ENCODE peak calls at places on chromosomes 13 and 19, in eight cellular contexts. G is activated B cell treated with CpG ODN at 0.5 μM for 24 hours, R is foreskin fibroblast, T is AG09319, D is neural crest cell, W is psoas muscle, O is uterus, V is left lung. A is an unnamed sample.

GRCh38 chr19:3284759-3285646 is 60.5 kb downstream of the CELF5 start:
- DNase-seq in G (peak), R (peak), T (no peak), D (peak), W (peak), O (peak), V (peak), A (peak)

GRCh38 chr13:26991508-26992181 is 180.0 kb downstream of the USP12 start:
- DNase-seq in G (no peak), R (no peak), T (no peak), D (no peak), W (no peak), O (no peak), V (peak), A (no peak)

GRCh38 chr13:24173775-24174174 is 13.3 kb downstream of the SPATA13 start:
- DNase-seq in G (no peak), R (no peak), T (no peak), D (no peak), W (no peak), O (no peak), V (no peak), A (no peak)

GRCh38 chr13:40613192-40613818 is 53.1 kb downstream of the FOXO1 start:
- DNase-seq in G (no peak), R (peak), T (no peak), D (no peak), W (no peak), O (peak), V (no peak), A (peak)

GRCh38 chr19:48419158-48419920 is 25.9 kb downstream of the GRIN2D start:
- DNase-seq in G (peak), R (peak), T (no peak), D (peak), W (peak), O (no peak), V (no peak), A (peak)

GRCh38 chr13:29935309-29935981 is 85.0 kb upstream of the UBL3 start:
- DNase-seq in G (no peak), R (no peak), T (no peak), D (no peak), W (no peak), O (no peak), V (peak), A (peak)

GRCh38 chr13:91042870-91043269 is 304.6 kb upstream of the MIR17HG start:
- DNase-seq in G (no peak), R (no peak), T (no peak), D (no peak), W (no peak), O (no peak), V (no peak), A (no peak)

GRCh38 chr13:19772306-19772705 is 10.4 kb downstream of the PSPC1 start:
- DNase-seq in G (no peak), R (no peak), T (peak), D (no peak), W (no peak), O (no peak), V (no peak), A (no peak)

GRCh38 chr13:50131998-50132936 is 117.0 kb downstream of the KCNRG start:
- DNase-seq in G (peak), R (no peak), T (no peak), D (no peak), W (no peak), O (no peak), V (no peak), A (no peak)

GRCh38 chr13:32430018-32430747 is 2.3 kb upstream of the N4BP2L1 start:
- DNase-seq in G (no peak), R (no peak), T (no peak), D (no peak), W (no peak), O (no peak), V (no peak), A (no peak)

GRCh38 chr13:97127842-97128241 is 94.3 kb upstream of the MBNL2 start:
- DNase-seq in G (no peak), R (no peak), T (no peak), D (no peak), W (no peak), O (no peak), V (no peak), A (no peak)

GRCh38 chr13:105291987-105292386 is 1243.5 kb downstream of the EFNB2 start:
- DNase-seq in G (no peak), R (no peak), T (no peak), D (no peak), W (no peak), O (no peak), V (no peak), A (no peak)

GRCh38 chr19:58544591-58545285 is 874 bp downstream of the TRIM28 start:
- DNase-seq in G (no peak), R (peak), T (no peak), D (peak), W (no peak), O (no peak), V (no peak), A (no peak)

GRCh38 chr13:48437381-48437780 is 24.5 kb upstream of the LPAR6 start:
- DNase-seq in G (no peak), R (peak), T (no peak), D (no peak), W (peak), O (peak), V (peak), A (no peak)

GRCh38 chr19:10086032-10086903 is at the start of gene SHFL:
- DNase-seq in G (peak), R (peak), T (peak), D (no peak), W (peak), O (peak), V (peak), A (peak)

GRCh38 chr19:45774765-45775164 is 5.7 kb upstream of the SIX5 start:
- DNase-seq in G (no peak), R (no peak), T (no peak), D (no peak), W (no peak), O (no peak), V (no peak), A (no peak)

GRCh38 chr13:92317066-92317465 is 909.5 kb upstream of the GPC6 start:
- DNase-seq in G (no peak), R (no peak), T (no peak), D (no peak), W (no peak), O (no peak), V (no peak), A (no peak)

GRCh38 chr19:46728208-46728607 is 11.3 kb upstream of the PRKD2 start:
- DNase-seq in G (no peak), R (no peak), T (no peak), D (no peak), W (peak), O (peak), V (no peak), A (no peak)

GRCh38 chr13:43057653-43058317 is 34.4 kb downstream of the DNAJC15 start:
- DNase-seq in G (no peak), R (no peak), T (no peak), D (no peak), W (no peak), O (no peak), V (no peak), A (no peak)

GRCh38 chr13:51364404-51365008 is 25.0 kb downstream of the SERPINE3 start:
- DNase-seq in G (no peak), R (peak), T (no peak), D (no peak), W (no peak), O (no peak), V (no peak), A (no peak)

GRCh38 chr13:23728807-23729206 is 158.6 kb downstream of the TNFRSF19 start:
- DNase-seq in G (no peak), R (no peak), T (no peak), D (no peak), W (no peak), O (no peak), V (no peak), A (no peak)

GRCh38 chr13:97387487-97388353 is 46.2 kb upstream of the RAP2A start:
- DNase-seq in G (no peak), R (no peak), T (no peak), D (no peak), W (no peak), O (no peak), V (no peak), A (no peak)

GRCh38 chr13:32048816-32049215 is 17.2 kb downstream of the FRY start:
- DNase-seq in G (no peak), R (peak), T (no peak), D (no peak), W (no peak), O (no peak), V (no peak), A (no peak)

GRCh38 chr13:24365191-24365590 is 55.8 kb downstream of the C1QTNF9 start:
- DNase-seq in G (no peak), R (no peak), T (no peak), D (no peak), W (no peak), O (no peak), V (no peak), A (no peak)

GRCh38 chr13:27472941-27473340 is 22.6 kb upstream of the MTIF3 start:
- DNase-seq in G (no peak), R (no peak), T (no peak), D (no peak), W (no peak), O (no peak), V (no peak), A (no peak)

GRCh38 chr13:36357231-36357630 is 11.0 kb upstream of the SPART start:
- DNase-seq in G (no peak), R (no peak), T (no peak), D (no peak), W (no peak), O (no peak), V (no peak), A (no peak)

GRCh38 chr19:43351998-43352746 is 1.3 kb upstream of the CD177 start:
- DNase-seq in G (no peak), R (no peak), T (no peak), D (no peak), W (no peak), O (no peak), V (no peak), A (no peak)

GRCh38 chr19:51681286-51681956 is 11.7 kb upstream of the SPACA6 start:
- DNase-seq in G (no peak), R (peak), T (no peak), D (no peak), W (no peak), O (no peak), V (no peak), A (no peak)

DNA sequence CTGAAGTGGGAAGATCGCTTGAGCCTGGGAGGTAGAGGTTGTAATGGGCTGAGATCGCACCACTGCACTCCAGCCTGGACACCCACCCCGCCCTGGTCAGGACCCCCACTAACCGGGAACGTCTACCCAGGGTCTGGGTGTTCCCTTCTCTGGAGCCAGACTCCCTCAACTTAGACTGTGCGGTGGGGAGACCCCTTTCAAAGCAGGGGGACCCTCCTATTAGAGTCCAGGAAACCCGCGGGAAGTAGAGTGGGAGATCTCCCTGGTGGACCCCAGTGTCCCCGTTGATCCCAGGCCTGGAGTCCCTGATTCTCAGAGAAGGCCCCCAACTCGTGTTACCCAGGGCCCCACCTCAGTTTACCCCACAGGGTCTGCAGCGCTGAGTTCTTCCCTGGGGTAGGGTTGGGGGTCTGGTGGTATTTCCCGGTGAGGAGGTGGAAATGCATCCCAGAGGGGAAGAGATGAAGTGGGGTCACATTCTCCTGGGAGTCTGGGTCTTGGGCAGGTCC is 6.1 kb upstream of the ARRDC2 start:
- DNase-seq in G (no peak), R (no peak), T (no peak), D (no peak), W (no peak), O (peak), V (no peak), A (no peak)
- TF ChIP-seq CTCF in G (no peak), R (no peak), T (no peak), D (no peak), W (no peak), O (no peak), V (no peak), A (no peak)

DNA sequence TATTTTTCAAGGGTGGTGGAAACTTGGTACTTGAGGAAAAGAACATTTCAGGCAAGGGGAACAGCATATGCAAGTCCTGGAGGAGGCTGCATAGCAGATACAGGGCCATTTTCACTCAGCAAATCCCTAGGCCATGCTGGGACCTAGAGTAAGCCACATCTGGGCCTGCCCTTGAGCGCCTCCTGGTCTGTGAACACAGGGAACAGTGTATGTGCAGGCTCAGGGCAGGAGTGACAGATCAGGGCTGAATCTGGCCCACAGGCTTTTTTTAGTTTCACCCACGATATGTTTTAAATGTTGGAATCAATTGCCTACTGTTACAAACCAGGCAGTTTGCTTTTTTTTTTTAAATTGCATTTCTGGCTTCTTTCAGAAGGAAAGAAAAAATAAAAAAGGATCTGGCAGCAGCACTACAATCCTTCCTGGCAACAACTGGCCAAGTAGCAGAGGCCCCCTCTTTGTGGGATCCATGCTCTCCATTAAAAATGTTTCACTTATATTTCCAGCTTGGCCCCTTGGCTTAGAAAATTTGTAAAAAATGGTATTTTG is 1.4 kb upstream of the TMEM145 start:
- DNase-seq in G (no peak), R (peak), T (no peak), D (no peak), W (no peak), O (no peak), V (no peak), A (no peak)
- TF ChIP-seq CTCF in G (no peak), R (no peak), T (no peak), D (no peak), W (no peak), O (no peak), V (no peak), A (no peak)

GRCh38 chr19:19320362-19321142 is at the start of the genes MAU2 and SUGP1:
- DNase-seq in G (peak), R (peak), T (peak), D (peak), W (peak), O (peak), V (peak), A (peak)
- TF ChIP-seq CTCF in G (no peak), R (peak), T (peak), D (peak), W (peak), O (peak), V (peak), A (peak)

DNA sequence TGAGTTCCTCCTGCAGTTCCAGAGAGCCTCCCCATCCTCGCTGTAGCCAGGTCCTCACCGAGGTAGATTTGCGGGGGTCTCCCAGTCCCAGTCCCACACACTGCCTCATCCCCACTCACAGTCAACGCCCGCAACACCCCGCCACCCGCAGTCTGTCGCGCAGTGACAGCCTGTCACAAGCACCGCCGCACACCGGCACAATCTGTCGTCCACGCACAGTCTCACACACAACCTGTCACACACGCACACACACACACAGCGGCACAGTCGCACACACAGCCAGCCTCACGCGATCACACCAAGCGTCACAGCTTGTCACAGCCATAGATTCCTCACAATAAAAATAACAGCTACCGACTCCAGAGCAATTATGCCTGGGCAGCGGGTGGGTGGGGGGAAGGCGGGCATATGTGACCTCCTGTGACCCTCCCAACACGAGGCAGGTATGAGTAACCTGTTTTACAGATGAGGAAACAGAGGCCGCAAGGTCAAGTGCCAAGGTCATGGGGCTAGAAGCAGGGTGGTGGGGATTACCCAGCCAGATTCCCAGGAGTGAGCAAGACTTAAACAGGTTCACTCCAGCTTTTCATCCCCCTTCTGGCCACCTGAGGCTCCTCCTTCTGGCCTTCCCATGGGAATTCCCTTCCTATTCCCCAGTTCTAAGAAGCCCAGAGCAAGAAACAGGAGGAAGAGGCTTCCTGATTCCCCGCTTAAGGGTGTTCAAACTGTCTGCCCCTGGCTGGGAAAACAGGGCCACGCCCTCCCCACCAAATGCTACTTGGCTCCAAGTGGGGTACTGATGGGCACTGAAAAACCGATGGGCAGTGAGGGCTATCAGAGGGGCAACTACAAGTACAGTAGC is 13.9 kb downstream of the NFIX start:
- DNase-seq in G (no peak), R (no peak), T (no peak), D (no peak), W (no peak), O (no peak), V (peak), A (no peak)
- TF ChIP-seq CTCF in G (no peak), R (no peak), T (no peak), D (no peak), W (no peak), O (no peak), V (no peak), A (no peak)

GRCh38 chr13:46463719-46464118 is 76.7 kb upstream of the RUBCNL start:
- DNase-seq in G (no peak), R (no peak), T (no peak), D (no peak), W (no peak), O (no peak), V (no peak), A (no peak)
- TF ChIP-seq CTCF in G (no peak), R (no peak), T (no peak), D (no peak), W (no peak), O (no peak), V (no peak), A (no peak)